ENCODE peak calls at places on chromosomes 3 and 15, in ten cellular contexts. One of them, this sample, is unnamed.

GRCh38 chr15:94324117-94324826 is 92.9 kb downstream of the MCTP2 start:
- DNase-seq in fibroblast of lung: peak
- DNase-seq in CD8-positive, alpha-beta T cell: peak
- DNase-seq in stimulated activated naive CD4-positive, alpha-beta T cell: peak
- DNase-seq in ovary: peak
- DNase-seq in activated T-helper 1 cell treated with Interleukin-2 at 50 U/mL for 16 hours: peak
- DNase-seq in stimulated activated CD4-positive, alpha-beta T cell treated with anti-CD3 and anti-CD28 coated beads, Interleukin-12 subunit alpha, Interleukin-12 subunit beta, amount 100 ng/mL, for 4 hours: peak
- DNase-seq in psoas muscle: no peak
- DNase-seq in GM10248: peak
- DNase-seq in stimulated activated CD8-positive, alpha-beta memory T cell treated with anti-CD3 and anti-CD28 coated beads, Interleukin-7, amount 100 ng/mL, for 1 hour: peak
- DNase-seq in this sample: peak

GRCh38 chr3:188051801-188052228 is 102.1 kb upstream of the LPP start:
- DNase-seq in fibroblast of lung: peak
- DNase-seq in CD8-positive, alpha-beta T cell: no peak
- DNase-seq in stimulated activated naive CD4-positive, alpha-beta T cell: no peak
- DNase-seq in ovary: peak
- DNase-seq in activated T-helper 1 cell treated with Interleukin-2 at 50 U/mL for 16 hours: no peak
- DNase-seq in stimulated activated CD4-positive, alpha-beta T cell treated with anti-CD3 and anti-CD28 coated beads, Interleukin-12 subunit alpha, Interleukin-12 subunit beta, amount 100 ng/mL, for 4 hours: no peak
- DNase-seq in psoas muscle: peak
- DNase-seq in GM10248: no peak
- DNase-seq in stimulated activated CD8-positive, alpha-beta memory T cell treated with anti-CD3 and anti-CD28 coated beads, Interleukin-7, amount 100 ng/mL, for 1 hour: no peak
- DNase-seq in this sample: peak

GRCh38 chr15:94747510-94747909 is 516.1 kb downstream of the MCTP2 start:
- DNase-seq in fibroblast of lung: no peak
- DNase-seq in CD8-positive, alpha-beta T cell: no peak
- DNase-seq in stimulated activated naive CD4-positive, alpha-beta T cell: no peak
- DNase-seq in ovary: no peak
- DNase-seq in activated T-helper 1 cell treated with Interleukin-2 at 50 U/mL for 16 hours: no peak
- DNase-seq in stimulated activated CD4-positive, alpha-beta T cell treated with anti-CD3 and anti-CD28 coated beads, Interleukin-12 subunit alpha, Interleukin-12 subunit beta, amount 100 ng/mL, for 4 hours: no peak
- DNase-seq in psoas muscle: no peak
- DNase-seq in GM10248: no peak
- DNase-seq in stimulated activated CD8-positive, alpha-beta memory T cell treated with anti-CD3 and anti-CD28 coated beads, Interleukin-7, amount 100 ng/mL, for 1 hour: no peak
- DNase-seq in this sample: no peak

GRCh38 chr3:79040701-79041100 is 727.1 kb downstream of the ROBO1 start:
- DNase-seq in fibroblast of lung: peak
- DNase-seq in CD8-positive, alpha-beta T cell: no peak
- DNase-seq in stimulated activated naive CD4-positive, alpha-beta T cell: no peak
- DNase-seq in ovary: no peak
- DNase-seq in activated T-helper 1 cell treated with Interleukin-2 at 50 U/mL for 16 hours: no peak
- DNase-seq in stimulated activated CD4-positive, alpha-beta T cell treated with anti-CD3 and anti-CD28 coated beads, Interleukin-12 subunit alpha, Interleukin-12 subunit beta, amount 100 ng/mL, for 4 hours: no peak
- DNase-seq in psoas muscle: no peak
- DNase-seq in GM10248: no peak
- DNase-seq in stimulated activated CD8-positive, alpha-beta memory T cell treated with anti-CD3 and anti-CD28 coated beads, Interleukin-7, amount 100 ng/mL, for 1 hour: no peak
- DNase-seq in this sample: no peak

GRCh38 chr3:149180057-149180573 is 41.5 kb downstream of the CP start:
- DNase-seq in fibroblast of lung: peak
- DNase-seq in CD8-positive, alpha-beta T cell: no peak
- DNase-seq in stimulated activated naive CD4-positive, alpha-beta T cell: no peak
- DNase-seq in ovary: peak
- DNase-seq in activated T-helper 1 cell treated with Interleukin-2 at 50 U/mL for 16 hours: no peak
- DNase-seq in stimulated activated CD4-positive, alpha-beta T cell treated with anti-CD3 and anti-CD28 coated beads, Interleukin-12 subunit alpha, Interleukin-12 subunit beta, amount 100 ng/mL, for 4 hours: no peak
- DNase-seq in psoas muscle: peak
- DNase-seq in GM10248: no peak
- DNase-seq in stimulated activated CD8-positive, alpha-beta memory T cell treated with anti-CD3 and anti-CD28 coated beads, Interleukin-7, amount 100 ng/mL, for 1 hour: no peak
- DNase-seq in this sample: peak

GRCh38 chr15:37788330-37788729 is 146.1 kb upstream of the TMCO5A start:
- DNase-seq in fibroblast of lung: no peak
- DNase-seq in CD8-positive, alpha-beta T cell: no peak
- DNase-seq in stimulated activated naive CD4-positive, alpha-beta T cell: no peak
- DNase-seq in ovary: no peak
- DNase-seq in activated T-helper 1 cell treated with Interleukin-2 at 50 U/mL for 16 hours: no peak
- DNase-seq in stimulated activated CD4-positive, alpha-beta T cell treated with anti-CD3 and anti-CD28 coated beads, Interleukin-12 subunit alpha, Interleukin-12 subunit beta, amount 100 ng/mL, for 4 hours: no peak
- DNase-seq in psoas muscle: no peak
- DNase-seq in GM10248: no peak
- DNase-seq in stimulated activated CD8-positive, alpha-beta memory T cell treated with anti-CD3 and anti-CD28 coated beads, Interleukin-7, amount 100 ng/mL, for 1 hour: no peak
- DNase-seq in this sample: no peak

GRCh38 chr3:32109256-32109655 is 2.8 kb downstream of the GPD1L start:
- DNase-seq in fibroblast of lung: peak
- DNase-seq in CD8-positive, alpha-beta T cell: no peak
- DNase-seq in stimulated activated naive CD4-positive, alpha-beta T cell: no peak
- DNase-seq in ovary: peak
- DNase-seq in activated T-helper 1 cell treated with Interleukin-2 at 50 U/mL for 16 hours: no peak
- DNase-seq in stimulated activated CD4-positive, alpha-beta T cell treated with anti-CD3 and anti-CD28 coated beads, Interleukin-12 subunit alpha, Interleukin-12 subunit beta, amount 100 ng/mL, for 4 hours: no peak
- DNase-seq in psoas muscle: peak
- DNase-seq in GM10248: no peak
- DNase-seq in stimulated activated CD8-positive, alpha-beta memory T cell treated with anti-CD3 and anti-CD28 coated beads, Interleukin-7, amount 100 ng/mL, for 1 hour: no peak
- DNase-seq in this sample: peak

GRCh38 chr15:74275957-74276356 is 39.8 kb downstream of the CCDC33 start:
- DNase-seq in fibroblast of lung: no peak
- DNase-seq in CD8-positive, alpha-beta T cell: no peak
- DNase-seq in stimulated activated naive CD4-positive, alpha-beta T cell: no peak
- DNase-seq in ovary: no peak
- DNase-seq in activated T-helper 1 cell treated with Interleukin-2 at 50 U/mL for 16 hours: no peak
- DNase-seq in stimulated activated CD4-positive, alpha-beta T cell treated with anti-CD3 and anti-CD28 coated beads, Interleukin-12 subunit alpha, Interleukin-12 subunit beta, amount 100 ng/mL, for 4 hours: no peak
- DNase-seq in psoas muscle: no peak
- DNase-seq in GM10248: no peak
- DNase-seq in stimulated activated CD8-positive, alpha-beta memory T cell treated with anti-CD3 and anti-CD28 coated beads, Interleukin-7, amount 100 ng/mL, for 1 hour: no peak
- DNase-seq in this sample: no peak

GRCh38 chr3:99172736-99173657 is 271.5 kb upstream of the DCBLD2 start:
- DNase-seq in fibroblast of lung: peak
- DNase-seq in CD8-positive, alpha-beta T cell: no peak
- DNase-seq in stimulated activated naive CD4-positive, alpha-beta T cell: no peak
- DNase-seq in ovary: no peak
- DNase-seq in activated T-helper 1 cell treated with Interleukin-2 at 50 U/mL for 16 hours: no peak
- DNase-seq in stimulated activated CD4-positive, alpha-beta T cell treated with anti-CD3 and anti-CD28 coated beads, Interleukin-12 subunit alpha, Interleukin-12 subunit beta, amount 100 ng/mL, for 4 hours: no peak
- DNase-seq in psoas muscle: no peak
- DNase-seq in GM10248: peak
- DNase-seq in stimulated activated CD8-positive, alpha-beta memory T cell treated with anti-CD3 and anti-CD28 coated beads, Interleukin-7, amount 100 ng/mL, for 1 hour: no peak
- DNase-seq in this sample: peak

GRCh38 chr15:37100109-37100873 is at the start of gene MEIS2:
- DNase-seq in fibroblast of lung: peak
- DNase-seq in CD8-positive, alpha-beta T cell: no peak
- DNase-seq in stimulated activated naive CD4-positive, alpha-beta T cell: no peak
- DNase-seq in ovary: peak
- DNase-seq in activated T-helper 1 cell treated with Interleukin-2 at 50 U/mL for 16 hours: no peak
- DNase-seq in stimulated activated CD4-positive, alpha-beta T cell treated with anti-CD3 and anti-CD28 coated beads, Interleukin-12 subunit alpha, Interleukin-12 subunit beta, amount 100 ng/mL, for 4 hours: no peak
- DNase-seq in psoas muscle: peak
- DNase-seq in GM10248: peak
- DNase-seq in stimulated activated CD8-positive, alpha-beta memory T cell treated with anti-CD3 and anti-CD28 coated beads, Interleukin-7, amount 100 ng/mL, for 1 hour: no peak
- DNase-seq in this sample: peak

GRCh38 chr3:57126244-57126643 is 38.9 kb downstream of the IL17RD start:
- DNase-seq in fibroblast of lung: no peak
- DNase-seq in CD8-positive, alpha-beta T cell: no peak
- DNase-seq in stimulated activated naive CD4-positive, alpha-beta T cell: no peak
- DNase-seq in ovary: no peak
- DNase-seq in activated T-helper 1 cell treated with Interleukin-2 at 50 U/mL for 16 hours: no peak
- DNase-seq in stimulated activated CD4-positive, alpha-beta T cell treated with anti-CD3 and anti-CD28 coated beads, Interleukin-12 subunit alpha, Interleukin-12 subunit beta, amount 100 ng/mL, for 4 hours: no peak
- DNase-seq in psoas muscle: no peak
- DNase-seq in GM10248: no peak
- DNase-seq in stimulated activated CD8-positive, alpha-beta memory T cell treated with anti-CD3 and anti-CD28 coated beads, Interleukin-7, amount 100 ng/mL, for 1 hour: no peak
- DNase-seq in this sample: no peak

GRCh38 chr3:60048447-60048848 is 998.6 kb upstream of the CFAP20DC start:
- DNase-seq in fibroblast of lung: no peak
- DNase-seq in CD8-positive, alpha-beta T cell: no peak
- DNase-seq in stimulated activated naive CD4-positive, alpha-beta T cell: peak
- DNase-seq in ovary: no peak
- DNase-seq in activated T-helper 1 cell treated with Interleukin-2 at 50 U/mL for 16 hours: no peak
- DNase-seq in stimulated activated CD4-positive, alpha-beta T cell treated with anti-CD3 and anti-CD28 coated beads, Interleukin-12 subunit alpha, Interleukin-12 subunit beta, amount 100 ng/mL, for 4 hours: no peak
- DNase-seq in psoas muscle: no peak
- DNase-seq in GM10248: no peak
- DNase-seq in stimulated activated CD8-positive, alpha-beta memory T cell treated with anti-CD3 and anti-CD28 coated beads, Interleukin-7, amount 100 ng/mL, for 1 hour: no peak
- DNase-seq in this sample: no peak

GRCh38 chr15:80242132-80242769 is 9.8 kb downstream of the CTXND1 start:
- DNase-seq in fibroblast of lung: peak
- DNase-seq in CD8-positive, alpha-beta T cell: no peak
- DNase-seq in stimulated activated naive CD4-positive, alpha-beta T cell: no peak
- DNase-seq in ovary: no peak
- DNase-seq in activated T-helper 1 cell treated with Interleukin-2 at 50 U/mL for 16 hours: no peak
- DNase-seq in stimulated activated CD4-positive, alpha-beta T cell treated with anti-CD3 and anti-CD28 coated beads, Interleukin-12 subunit alpha, Interleukin-12 subunit beta, amount 100 ng/mL, for 4 hours: no peak
- DNase-seq in psoas muscle: no peak
- DNase-seq in GM10248: peak
- DNase-seq in stimulated activated CD8-positive, alpha-beta memory T cell treated with anti-CD3 and anti-CD28 coated beads, Interleukin-7, amount 100 ng/mL, for 1 hour: no peak
- DNase-seq in this sample: no peak

GRCh38 chr3:53412953-53413352 is 65.6 kb upstream of the DCP1A start:
- DNase-seq in fibroblast of lung: no peak
- DNase-seq in CD8-positive, alpha-beta T cell: no peak
- DNase-seq in stimulated activated naive CD4-positive, alpha-beta T cell: no peak
- DNase-seq in ovary: no peak
- DNase-seq in activated T-helper 1 cell treated with Interleukin-2 at 50 U/mL for 16 hours: no peak
- DNase-seq in stimulated activated CD4-positive, alpha-beta T cell treated with anti-CD3 and anti-CD28 coated beads, Interleukin-12 subunit alpha, Interleukin-12 subunit beta, amount 100 ng/mL, for 4 hours: no peak
- DNase-seq in psoas muscle: no peak
- DNase-seq in GM10248: no peak
- DNase-seq in stimulated activated CD8-positive, alpha-beta memory T cell treated with anti-CD3 and anti-CD28 coated beads, Interleukin-7, amount 100 ng/mL, for 1 hour: no peak
- DNase-seq in this sample: no peak

GRCh38 chr3:44584646-44585501 is at the start of gene ZNF660:
- DNase-seq in fibroblast of lung: peak
- DNase-seq in CD8-positive, alpha-beta T cell: no peak
- DNase-seq in stimulated activated naive CD4-positive, alpha-beta T cell: no peak
- DNase-seq in ovary: peak
- DNase-seq in activated T-helper 1 cell treated with Interleukin-2 at 50 U/mL for 16 hours: no peak
- DNase-seq in stimulated activated CD4-positive, alpha-beta T cell treated with anti-CD3 and anti-CD28 coated beads, Interleukin-12 subunit alpha, Interleukin-12 subunit beta, amount 100 ng/mL, for 4 hours: no peak
- DNase-seq in psoas muscle: peak
- DNase-seq in GM10248: peak
- DNase-seq in stimulated activated CD8-positive, alpha-beta memory T cell treated with anti-CD3 and anti-CD28 coated beads, Interleukin-7, amount 100 ng/mL, for 1 hour: no peak
- DNase-seq in this sample: peak

GRCh38 chr3:110743202-110743601 is 328.4 kb upstream of the NECTIN3 start:
- DNase-seq in fibroblast of lung: no peak
- DNase-seq in CD8-positive, alpha-beta T cell: no peak
- DNase-seq in stimulated activated naive CD4-positive, alpha-beta T cell: no peak
- DNase-seq in ovary: no peak
- DNase-seq in activated T-helper 1 cell treated with Interleukin-2 at 50 U/mL for 16 hours: no peak
- DNase-seq in stimulated activated CD4-positive, alpha-beta T cell treated with anti-CD3 and anti-CD28 coated beads, Interleukin-12 subunit alpha, Interleukin-12 subunit beta, amount 100 ng/mL, for 4 hours: no peak
- DNase-seq in psoas muscle: no peak
- DNase-seq in GM10248: no peak
- DNase-seq in stimulated activated CD8-positive, alpha-beta memory T cell treated with anti-CD3 and anti-CD28 coated beads, Interleukin-7, amount 100 ng/mL, for 1 hour: no peak
- DNase-seq in this sample: no peak

GRCh38 chr3:45575491-45575923 is 19.0 kb upstream of the LIMD1 start:
- DNase-seq in fibroblast of lung: peak
- DNase-seq in CD8-positive, alpha-beta T cell: no peak
- DNase-seq in stimulated activated naive CD4-positive, alpha-beta T cell: no peak
- DNase-seq in ovary: no peak
- DNase-seq in activated T-helper 1 cell treated with Interleukin-2 at 50 U/mL for 16 hours: no peak
- DNase-seq in stimulated activated CD4-positive, alpha-beta T cell treated with anti-CD3 and anti-CD28 coated beads, Interleukin-12 subunit alpha, Interleukin-12 subunit beta, amount 100 ng/mL, for 4 hours: no peak
- DNase-seq in psoas muscle: no peak
- DNase-seq in GM10248: no peak
- DNase-seq in stimulated activated CD8-positive, alpha-beta memory T cell treated with anti-CD3 and anti-CD28 coated beads, Interleukin-7, amount 100 ng/mL, for 1 hour: no peak
- DNase-seq in this sample: no peak

GRCh38 chr3:119794971-119795612 is 13.2 kb downstream of the NR1I2 start:
- DNase-seq in fibroblast of lung: peak
- DNase-seq in CD8-positive, alpha-beta T cell: no peak
- DNase-seq in stimulated activated naive CD4-positive, alpha-beta T cell: no peak
- DNase-seq in ovary: no peak
- DNase-seq in activated T-helper 1 cell treated with Interleukin-2 at 50 U/mL for 16 hours: no peak
- DNase-seq in stimulated activated CD4-positive, alpha-beta T cell treated with anti-CD3 and anti-CD28 coated beads, Interleukin-12 subunit alpha, Interleukin-12 subunit beta, amount 100 ng/mL, for 4 hours: no peak
- DNase-seq in psoas muscle: no peak
- DNase-seq in GM10248: no peak
- DNase-seq in stimulated activated CD8-positive, alpha-beta memory T cell treated with anti-CD3 and anti-CD28 coated beads, Interleukin-7, amount 100 ng/mL, for 1 hour: no peak
- DNase-seq in this sample: no peak

GRCh38 chr3:62318752-62319569 is 54.4 kb downstream of the FEZF2 start:
- DNase-seq in fibroblast of lung: peak
- DNase-seq in CD8-positive, alpha-beta T cell: peak
- DNase-seq in stimulated activated naive CD4-positive, alpha-beta T cell: peak
- DNase-seq in ovary: peak
- DNase-seq in activated T-helper 1 cell treated with Interleukin-2 at 50 U/mL for 16 hours: peak
- DNase-seq in stimulated activated CD4-positive, alpha-beta T cell treated with anti-CD3 and anti-CD28 coated beads, Interleukin-12 subunit alpha, Interleukin-12 subunit beta, amount 100 ng/mL, for 4 hours: peak
- DNase-seq in psoas muscle: peak
- DNase-seq in GM10248: peak
- DNase-seq in stimulated activated CD8-positive, alpha-beta memory T cell treated with anti-CD3 and anti-CD28 coated beads, Interleukin-7, amount 100 ng/mL, for 1 hour: peak
- DNase-seq in this sample: peak

GRCh38 chr15:65132841-65133549 is 613 bp downstream of the PDCD7 start:
- DNase-seq in fibroblast of lung: peak
- DNase-seq in CD8-positive, alpha-beta T cell: peak
- DNase-seq in stimulated activated naive CD4-positive, alpha-beta T cell: no peak
- DNase-seq in ovary: no peak
- DNase-seq in activated T-helper 1 cell treated with Interleukin-2 at 50 U/mL for 16 hours: peak
- DNase-seq in stimulated activated CD4-positive, alpha-beta T cell treated with anti-CD3 and anti-CD28 coated beads, Interleukin-12 subunit alpha, Interleukin-12 subunit beta, amount 100 ng/mL, for 4 hours: peak
- DNase-seq in psoas muscle: peak
- DNase-seq in GM10248: peak
- DNase-seq in stimulated activated CD8-positive, alpha-beta memory T cell treated with anti-CD3 and anti-CD28 coated beads, Interleukin-7, amount 100 ng/mL, for 1 hour: no peak
- DNase-seq in this sample: peak

GRCh38 chr3:6229778-6230410 is 631.0 kb upstream of the GRM7 start:
- DNase-seq in fibroblast of lung: no peak
- DNase-seq in CD8-positive, alpha-beta T cell: no peak
- DNase-seq in stimulated activated naive CD4-positive, alpha-beta T cell: no peak
- DNase-seq in ovary: no peak
- DNase-seq in activated T-helper 1 cell treated with Interleukin-2 at 50 U/mL for 16 hours: no peak
- DNase-seq in stimulated activated CD4-positive, alpha-beta T cell treated with anti-CD3 and anti-CD28 coated beads, Interleukin-12 subunit alpha, Interleukin-12 subunit beta, amount 100 ng/mL, for 4 hours: no peak
- DNase-seq in psoas muscle: no peak
- DNase-seq in GM10248: no peak
- DNase-seq in stimulated activated CD8-positive, alpha-beta memory T cell treated with anti-CD3 and anti-CD28 coated beads, Interleukin-7, amount 100 ng/mL, for 1 hour: no peak
- DNase-seq in this sample: no peak

GRCh38 chr3:116440196-116440595 is 5.1 kb downstream of the LSAMP start:
- DNase-seq in fibroblast of lung: peak
- DNase-seq in CD8-positive, alpha-beta T cell: no peak
- DNase-seq in stimulated activated naive CD4-positive, alpha-beta T cell: no peak
- DNase-seq in ovary: no peak
- DNase-seq in activated T-helper 1 cell treated with Interleukin-2 at 50 U/mL for 16 hours: no peak
- DNase-seq in stimulated activated CD4-positive, alpha-beta T cell treated with anti-CD3 and anti-CD28 coated beads, Interleukin-12 subunit alpha, Interleukin-12 subunit beta, amount 100 ng/mL, for 4 hours: no peak
- DNase-seq in psoas muscle: no peak
- DNase-seq in GM10248: no peak
- DNase-seq in stimulated activated CD8-positive, alpha-beta memory T cell treated with anti-CD3 and anti-CD28 coated beads, Interleukin-7, amount 100 ng/mL, for 1 hour: no peak
- DNase-seq in this sample: no peak

GRCh38 chr3:189389346-189389745 is 217.6 kb downstream of the TPRG1 start:
- DNase-seq in fibroblast of lung: peak
- DNase-seq in CD8-positive, alpha-beta T cell: no peak
- DNase-seq in stimulated activated naive CD4-positive, alpha-beta T cell: no peak
- DNase-seq in ovary: no peak
- DNase-seq in activated T-helper 1 cell treated with Interleukin-2 at 50 U/mL for 16 hours: no peak
- DNase-seq in stimulated activated CD4-positive, alpha-beta T cell treated with anti-CD3 and anti-CD28 coated beads, Interleukin-12 subunit alpha, Interleukin-12 subunit beta, amount 100 ng/mL, for 4 hours: no peak
- DNase-seq in psoas muscle: no peak
- DNase-seq in GM10248: no peak
- DNase-seq in stimulated activated CD8-positive, alpha-beta memory T cell treated with anti-CD3 and anti-CD28 coated beads, Interleukin-7, amount 100 ng/mL, for 1 hour: no peak
- DNase-seq in this sample: no peak

GRCh38 chr3:127044996-127045395 is 62.1 kb downstream of the PLXNA1 start:
- DNase-seq in fibroblast of lung: no peak
- DNase-seq in CD8-positive, alpha-beta T cell: no peak
- DNase-seq in stimulated activated naive CD4-positive, alpha-beta T cell: no peak
- DNase-seq in ovary: no peak
- DNase-seq in activated T-helper 1 cell treated with Interleukin-2 at 50 U/mL for 16 hours: no peak
- DNase-seq in stimulated activated CD4-positive, alpha-beta T cell treated with anti-CD3 and anti-CD28 coated beads, Interleukin-12 subunit alpha, Interleukin-12 subunit beta, amount 100 ng/mL, for 4 hours: no peak
- DNase-seq in psoas muscle: peak
- DNase-seq in GM10248: no peak
- DNase-seq in stimulated activated CD8-positive, alpha-beta memory T cell treated with anti-CD3 and anti-CD28 coated beads, Interleukin-7, amount 100 ng/mL, for 1 hour: no peak
- DNase-seq in this sample: peak

GRCh38 chr3:123881771-123882170 is 2.4 kb downstream of the MYLK start:
- DNase-seq in fibroblast of lung: no peak
- DNase-seq in CD8-positive, alpha-beta T cell: no peak
- DNase-seq in stimulated activated naive CD4-positive, alpha-beta T cell: no peak
- DNase-seq in ovary: no peak
- DNase-seq in activated T-helper 1 cell treated with Interleukin-2 at 50 U/mL for 16 hours: no peak
- DNase-seq in stimulated activated CD4-positive, alpha-beta T cell treated with anti-CD3 and anti-CD28 coated beads, Interleukin-12 subunit alpha, Interleukin-12 subunit beta, amount 100 ng/mL, for 4 hours: no peak
- DNase-seq in psoas muscle: no peak
- DNase-seq in GM10248: no peak
- DNase-seq in stimulated activated CD8-positive, alpha-beta memory T cell treated with anti-CD3 and anti-CD28 coated beads, Interleukin-7, amount 100 ng/mL, for 1 hour: no peak
- DNase-seq in this sample: no peak

GRCh38 chr15:90895571-90896117 is 7.5 kb upstream of the MAN2A2 start:
- DNase-seq in fibroblast of lung: no peak
- DNase-seq in CD8-positive, alpha-beta T cell: no peak
- DNase-seq in stimulated activated naive CD4-positive, alpha-beta T cell: no peak
- DNase-seq in ovary: no peak
- DNase-seq in activated T-helper 1 cell treated with Interleukin-2 at 50 U/mL for 16 hours: no peak
- DNase-seq in stimulated activated CD4-positive, alpha-beta T cell treated with anti-CD3 and anti-CD28 coated beads, Interleukin-12 subunit alpha, Interleukin-12 subunit beta, amount 100 ng/mL, for 4 hours: no peak
- DNase-seq in psoas muscle: no peak
- DNase-seq in GM10248: no peak
- DNase-seq in stimulated activated CD8-positive, alpha-beta memory T cell treated with anti-CD3 and anti-CD28 coated beads, Interleukin-7, amount 100 ng/mL, for 1 hour: no peak
- DNase-seq in this sample: no peak

This sample was measured in aorta.